ENCODE peak calls at places on chromosome 2, in seven cellular contexts. One of them, this sample, is unnamed.

GRCh38 chr2:177972123-177972522 is 100.5 kb downstream of the PDE11A start:
- DNase-seq in epithelial cell of esophagus: no peak
- DNase-seq in DMS 273 treated with DMSO at 0.1 percent for 48 hours: no peak
- DNase-seq in EL: no peak
- DNase-seq in HEK293T: no peak
- DNase-seq in SK-MEL-5: no peak
- DNase-seq in progenitor cell of endocrine pancreas: no peak
- DNase-seq in this sample: no peak

GRCh38 chr2:73043978-73044832 is 27.3 kb downstream of the SFXN5 start:
- DNase-seq in epithelial cell of esophagus: no peak
- DNase-seq in DMS 273 treated with DMSO at 0.1 percent for 48 hours: no peak
- DNase-seq in EL: no peak
- DNase-seq in HEK293T: no peak
- DNase-seq in SK-MEL-5: no peak
- DNase-seq in progenitor cell of endocrine pancreas: no peak
- DNase-seq in this sample: no peak

GRCh38 chr2:23484767-23485166 is 99.8 kb downstream of the KLHL29 start:
- DNase-seq in epithelial cell of esophagus: no peak
- DNase-seq in DMS 273 treated with DMSO at 0.1 percent for 48 hours: no peak
- DNase-seq in EL: no peak
- DNase-seq in HEK293T: no peak
- DNase-seq in SK-MEL-5: no peak
- DNase-seq in progenitor cell of endocrine pancreas: no peak
- DNase-seq in this sample: no peak

GRCh38 chr2:95004702-95005101 is 20.8 kb upstream of the MAL start:
- DNase-seq in epithelial cell of esophagus: no peak
- DNase-seq in DMS 273 treated with DMSO at 0.1 percent for 48 hours: no peak
- DNase-seq in EL: no peak
- DNase-seq in HEK293T: no peak
- DNase-seq in SK-MEL-5: peak; percentile 58
- DNase-seq in progenitor cell of endocrine pancreas: no peak
- DNase-seq in this sample: no peak

GRCh38 chr2:175167076-175167791 is 769 bp downstream of the ATF2 start:
- DNase-seq in epithelial cell of esophagus: peak; percentile 39
- DNase-seq in DMS 273 treated with DMSO at 0.1 percent for 48 hours: peak; percentile 22
- DNase-seq in EL: peak; percentile 60
- DNase-seq in HEK293T: peak; percentile 29
- DNase-seq in SK-MEL-5: peak; percentile 41
- DNase-seq in progenitor cell of endocrine pancreas: peak; percentile 15
- DNase-seq in this sample: peak; percentile 61

GRCh38 chr2:96690306-96691021 is 47.9 kb downstream of the FER1L5 start:
- DNase-seq in epithelial cell of esophagus: no peak
- DNase-seq in DMS 273 treated with DMSO at 0.1 percent for 48 hours: no peak
- DNase-seq in EL: no peak
- DNase-seq in HEK293T: no peak
- DNase-seq in SK-MEL-5: no peak
- DNase-seq in progenitor cell of endocrine pancreas: no peak
- DNase-seq in this sample: no peak

GRCh38 chr2:74226648-74227213 is 28.3 kb downstream of the MTHFD2 start:
- DNase-seq in epithelial cell of esophagus: peak; percentile 9
- DNase-seq in DMS 273 treated with DMSO at 0.1 percent for 48 hours: peak; percentile 59
- DNase-seq in EL: no peak
- DNase-seq in HEK293T: no peak
- DNase-seq in SK-MEL-5: no peak
- DNase-seq in progenitor cell of endocrine pancreas: no peak
- DNase-seq in this sample: no peak

GRCh38 chr2:64448069-64448468 is 5.9 kb upstream of the LGALSL start:
- DNase-seq in epithelial cell of esophagus: no peak
- DNase-seq in DMS 273 treated with DMSO at 0.1 percent for 48 hours: no peak
- DNase-seq in EL: no peak
- DNase-seq in HEK293T: no peak
- DNase-seq in SK-MEL-5: no peak
- DNase-seq in progenitor cell of endocrine pancreas: no peak
- DNase-seq in this sample: no peak

GRCh38 chr2:26455801-26456700 is 21.9 kb downstream of the OTOF start:
- DNase-seq in epithelial cell of esophagus: no peak
- DNase-seq in DMS 273 treated with DMSO at 0.1 percent for 48 hours: no peak
- DNase-seq in EL: no peak
- DNase-seq in HEK293T: no peak
- DNase-seq in SK-MEL-5: no peak
- DNase-seq in progenitor cell of endocrine pancreas: no peak
- DNase-seq in this sample: peak; percentile 49

GRCh38 chr2:23700627-23701026 is 226.3 kb downstream of the ATAD2B start:
- DNase-seq in epithelial cell of esophagus: no peak
- DNase-seq in DMS 273 treated with DMSO at 0.1 percent for 48 hours: no peak
- DNase-seq in EL: no peak
- DNase-seq in HEK293T: no peak
- DNase-seq in SK-MEL-5: no peak
- DNase-seq in progenitor cell of endocrine pancreas: no peak
- DNase-seq in this sample: no peak

GRCh38 chr2:25089605-25090424 is 47.9 kb downstream of the EFR3B start:
- DNase-seq in epithelial cell of esophagus: no peak
- DNase-seq in DMS 273 treated with DMSO at 0.1 percent for 48 hours: no peak
- DNase-seq in EL: no peak
- DNase-seq in HEK293T: no peak
- DNase-seq in SK-MEL-5: no peak
- DNase-seq in progenitor cell of endocrine pancreas: no peak
- DNase-seq in this sample: no peak

GRCh38 chr2:218727502-218728165 is 17.0 kb downstream of the TTLL4 start:
- DNase-seq in epithelial cell of esophagus: peak; percentile 45
- DNase-seq in DMS 273 treated with DMSO at 0.1 percent for 48 hours: peak; percentile 9
- DNase-seq in EL: peak; percentile 44
- DNase-seq in HEK293T: no peak
- DNase-seq in SK-MEL-5: peak; percentile 56
- DNase-seq in progenitor cell of endocrine pancreas: no peak
- DNase-seq in this sample: peak; percentile 18

GRCh38 chr2:197972017-197972416 is 167.6 kb downstream of the PLCL1 start:
- DNase-seq in epithelial cell of esophagus: peak; percentile 64
- DNase-seq in DMS 273 treated with DMSO at 0.1 percent for 48 hours: no peak
- DNase-seq in EL: peak; percentile 74
- DNase-seq in HEK293T: no peak
- DNase-seq in SK-MEL-5: no peak
- DNase-seq in progenitor cell of endocrine pancreas: no peak
- DNase-seq in this sample: peak; percentile 95

GRCh38 chr2:187890690-187891089 is 336.5 kb upstream of the TFPI start:
- DNase-seq in epithelial cell of esophagus: peak; percentile 18
- DNase-seq in DMS 273 treated with DMSO at 0.1 percent for 48 hours: no peak
- DNase-seq in EL: no peak
- DNase-seq in HEK293T: no peak
- DNase-seq in SK-MEL-5: no peak
- DNase-seq in progenitor cell of endocrine pancreas: no peak
- DNase-seq in this sample: peak; percentile 54

GRCh38 chr2:179936654-179937053 is 70.4 kb downstream of the CWC22 start:
- DNase-seq in epithelial cell of esophagus: peak; percentile 53
- DNase-seq in DMS 273 treated with DMSO at 0.1 percent for 48 hours: no peak
- DNase-seq in EL: peak; percentile 29
- DNase-seq in HEK293T: peak; percentile 18
- DNase-seq in SK-MEL-5: peak; percentile 44
- DNase-seq in progenitor cell of endocrine pancreas: peak; percentile 14
- DNase-seq in this sample: peak; percentile 9

GRCh38 chr2:132902626-132903025 is 232.6 kb upstream of the LYPD1 start:
- DNase-seq in epithelial cell of esophagus: peak; percentile 1
- DNase-seq in DMS 273 treated with DMSO at 0.1 percent for 48 hours: no peak
- DNase-seq in EL: peak; percentile 62
- DNase-seq in HEK293T: no peak
- DNase-seq in SK-MEL-5: no peak
- DNase-seq in progenitor cell of endocrine pancreas: no peak
- DNase-seq in this sample: no peak

GRCh38 chr2:110124038-110124825 is 8.6 kb upstream of the MALL start:
- DNase-seq in epithelial cell of esophagus: no peak
- DNase-seq in DMS 273 treated with DMSO at 0.1 percent for 48 hours: no peak
- DNase-seq in EL: no peak
- DNase-seq in HEK293T: no peak
- DNase-seq in SK-MEL-5: no peak
- DNase-seq in progenitor cell of endocrine pancreas: no peak
- DNase-seq in this sample: no peak

GRCh38 chr2:14626873-14627272 is 5.6 kb upstream of the LRATD1 start:
- DNase-seq in epithelial cell of esophagus: peak; percentile 65
- DNase-seq in DMS 273 treated with DMSO at 0.1 percent for 48 hours: no peak
- DNase-seq in EL: no peak
- DNase-seq in HEK293T: no peak
- DNase-seq in SK-MEL-5: no peak
- DNase-seq in progenitor cell of endocrine pancreas: no peak
- DNase-seq in this sample: no peak

GRCh38 chr2:17610521-17610920 is 70.0 kb downstream of the VSNL1 start:
- DNase-seq in epithelial cell of esophagus: no peak
- DNase-seq in DMS 273 treated with DMSO at 0.1 percent for 48 hours: no peak
- DNase-seq in EL: no peak
- DNase-seq in HEK293T: no peak
- DNase-seq in SK-MEL-5: no peak
- DNase-seq in progenitor cell of endocrine pancreas: no peak
- DNase-seq in this sample: no peak

GRCh38 chr2:208300847-208301618 is 35.0 kb downstream of the PIKFYVE start:
- DNase-seq in epithelial cell of esophagus: peak; percentile 87
- DNase-seq in DMS 273 treated with DMSO at 0.1 percent for 48 hours: no peak
- DNase-seq in EL: no peak
- DNase-seq in HEK293T: no peak
- DNase-seq in SK-MEL-5: no peak
- DNase-seq in progenitor cell of endocrine pancreas: no peak
- DNase-seq in this sample: no peak